ENCODE peak calls at places on chromosomes 1 and 21, in four cellular contexts. One of them, this sample, is unnamed.

GRCh38 chr1:33008051-33008914 is 28.4 kb downstream of the AK2 start:
- DNase-seq in GM12878: no peak
- DNase-seq in Jurkat, Clone E6-1: no peak
- DNase-seq in fibroblast of lung: no peak
- DNase-seq in this sample: no peak

GRCh38 chr1:101520302-101520701 is 283.5 kb downstream of the S1PR1 start:
- DNase-seq in Jurkat, Clone E6-1: peak; percentile 47
- DNase-seq in fibroblast of lung: peak; percentile 61
- DNase-seq in GM12878: peak; percentile 20
- DNase-seq in this sample: peak; percentile 17

GRCh38 chr1:167629681-167630567 is at the start of gene RCSD1:
- DNase-seq in fibroblast of lung: peak; percentile 4
- DNase-seq in Jurkat, Clone E6-1: peak; percentile 70
- DNase-seq in GM12878: no peak
- DNase-seq in this sample: no peak

GRCh38 chr1:27303509-27303908 is 18.5 kb upstream of the TMEM222 start:
- DNase-seq in Jurkat, Clone E6-1: no peak
- DNase-seq in GM12878: no peak
- DNase-seq in fibroblast of lung: no peak
- DNase-seq in this sample: no peak

GRCh38 chr1:56137829-56138505 is 441.4 kb downstream of the PLPP3 start:
- DNase-seq in Jurkat, Clone E6-1: no peak
- DNase-seq in fibroblast of lung: peak; percentile 55
- DNase-seq in GM12878: no peak
- DNase-seq in this sample: no peak

GRCh38 chr1:113253979-113254378 is 136.3 kb upstream of the MAGI3 start:
- DNase-seq in Jurkat, Clone E6-1: no peak
- DNase-seq in fibroblast of lung: no peak
- DNase-seq in GM12878: no peak
- DNase-seq in this sample: no peak

GRCh38 chr1:113041569-113042335 is 31.2 kb upstream of the LRIG2 start:
- DNase-seq in GM12878: no peak
- DNase-seq in fibroblast of lung: no peak
- DNase-seq in Jurkat, Clone E6-1: no peak
- DNase-seq in this sample: no peak

GRCh38 chr1:87336623-87337067 is 8.0 kb downstream of the LMO4 start:
- DNase-seq in Jurkat, Clone E6-1: no peak
- DNase-seq in GM12878: no peak
- DNase-seq in fibroblast of lung: peak; percentile 44
- DNase-seq in this sample: no peak

GRCh38 chr1:47777322-47777721 is 219.9 kb downstream of the TRABD2B start:
- DNase-seq in GM12878: no peak
- DNase-seq in fibroblast of lung: no peak
- DNase-seq in Jurkat, Clone E6-1: no peak
- DNase-seq in this sample: no peak

GRCh38 chr1:107196973-107197562 is 56.2 kb downstream of the NTNG1 start:
- DNase-seq in Jurkat, Clone E6-1: peak; percentile 65
- DNase-seq in fibroblast of lung: peak; percentile 32
- DNase-seq in GM12878: peak; percentile 26
- DNase-seq in this sample: peak; percentile 5

GRCh38 chr1:161121042-161121441 is 3.1 kb downstream of the NIT1 start:
- DNase-seq in Jurkat, Clone E6-1: no peak
- DNase-seq in fibroblast of lung: no peak
- DNase-seq in GM12878: no peak
- DNase-seq in this sample: no peak

GRCh38 chr1:65247419-65248359 is 61.7 kb upstream of the DNAJC6 start:
- DNase-seq in GM12878: no peak
- DNase-seq in fibroblast of lung: peak; percentile 59
- DNase-seq in Jurkat, Clone E6-1: no peak
- DNase-seq in this sample: peak; percentile 76

GRCh38 chr1:18736958-18737357 is 106.3 kb downstream of the PAX7 start:
- DNase-seq in fibroblast of lung: no peak
- DNase-seq in GM12878: no peak
- DNase-seq in Jurkat, Clone E6-1: no peak
- DNase-seq in this sample: no peak

GRCh38 chr1:164604541-164604940 is 45.6 kb downstream of the PBX1 start:
- DNase-seq in GM12878: no peak
- DNase-seq in fibroblast of lung: peak; percentile 48
- DNase-seq in Jurkat, Clone E6-1: no peak
- DNase-seq in this sample: no peak

GRCh38 chr1:196723325-196724185 is 51.1 kb upstream of the CFHR3 start:
- DNase-seq in Jurkat, Clone E6-1: peak; percentile 29
- DNase-seq in fibroblast of lung: peak; percentile 3
- DNase-seq in GM12878: no peak
- DNase-seq in this sample: peak; percentile 6

GRCh38 chr1:165851034-165851658 is 23.7 kb downstream of the UCK2 start:
- DNase-seq in GM12878: no peak
- DNase-seq in Jurkat, Clone E6-1: peak; percentile 98
- DNase-seq in fibroblast of lung: peak; percentile 26
- DNase-seq in this sample: no peak

GRCh38 chr21:45325206-45326168 is 37.8 kb upstream of the POFUT2 start:
- DNase-seq in GM12878: no peak
- DNase-seq in fibroblast of lung: no peak
- DNase-seq in Jurkat, Clone E6-1: no peak
- DNase-seq in this sample: no peak

GRCh38 chr1:209769171-209769904 is 13.5 kb downstream of the TRAF3IP3 start:
- DNase-seq in GM12878: peak; percentile 75
- DNase-seq in fibroblast of lung: peak; percentile 89
- DNase-seq in Jurkat, Clone E6-1: peak; percentile 94
- DNase-seq in this sample: peak; percentile 36

GRCh38 chr1:207892764-207893163 is 18.2 kb downstream of the CD34 start:
- DNase-seq in GM12878: no peak
- DNase-seq in Jurkat, Clone E6-1: no peak
- DNase-seq in fibroblast of lung: no peak
- DNase-seq in this sample: no peak

GRCh38 chr1:89200668-89201488 is 2.1 kb upstream of the GBP4 start:
- DNase-seq in GM12878: peak; percentile 69
- DNase-seq in fibroblast of lung: no peak
- DNase-seq in Jurkat, Clone E6-1: peak; percentile 8
- DNase-seq in this sample: no peak

GRCh38 chr1:151009206-151009587 is 948 bp downstream of the PRUNE1 start:
- DNase-seq in GM12878: no peak
- DNase-seq in fibroblast of lung: peak; percentile 43
- DNase-seq in Jurkat, Clone E6-1: no peak
- DNase-seq in this sample: no peak

GRCh38 chr1:185499986-185500626 is 183.1 kb upstream of the IVNS1ABP start:
- DNase-seq in fibroblast of lung: peak; percentile 60
- DNase-seq in Jurkat, Clone E6-1: no peak
- DNase-seq in GM12878: no peak
- DNase-seq in this sample: peak; percentile 10

GRCh38 chr1:178389441-178389840 is 107.3 kb downstream of the CLEC20A start:
- DNase-seq in fibroblast of lung: peak; percentile 35
- DNase-seq in GM12878: no peak
- DNase-seq in Jurkat, Clone E6-1: no peak
- DNase-seq in this sample: no peak

GRCh38 chr1:205512059-205513045 is 7.9 kb downstream of the CDK18 start:
- DNase-seq in GM12878: no peak
- DNase-seq in fibroblast of lung: no peak
- DNase-seq in Jurkat, Clone E6-1: no peak
- DNase-seq in this sample: no peak

GRCh38 chr1:95364546-95364945 is 130.5 kb downstream of the RWDD3 start:
- DNase-seq in GM12878: no peak
- DNase-seq in Jurkat, Clone E6-1: no peak
- DNase-seq in fibroblast of lung: no peak
- DNase-seq in this sample: no peak

GRCh38 chr1:3350441-3351261 is 103.8 kb upstream of the ARHGEF16 start:
- DNase-seq in GM12878: no peak
- DNase-seq in Jurkat, Clone E6-1: no peak
- DNase-seq in fibroblast of lung: no peak
- DNase-seq in this sample: peak; percentile 22

This sample was measured in fibroblast of the conjunctiva.